ENCODE peak calls at places on chromosomes 3 and 15, in four cellular contexts. G, N, T and C are unnamed samples.

GRCh38 chr3:160401301-160402095 is 2.0 kb downstream of the SMC4 start:
- DNase-seq in G (peak), N (peak), T (peak), C (peak)

GRCh38 chr15:100862162-100862561 is 17.5 kb upstream of the ALDH1A3 start:
- DNase-seq in G (no peak), N (no peak), T (no peak), C (no peak)

GRCh38 chr3:17941134-17941533 is 198.7 kb upstream of the TBC1D5 start:
- DNase-seq in G (no peak), N (no peak), T (no peak), C (no peak)

GRCh38 chr3:196140224-196140623 is 58.3 kb upstream of the TFRC start:
- DNase-seq in G (no peak), N (no peak), T (no peak), C (peak)

GRCh38 chr3:53965291-53965690 is 73.6 kb upstream of the SELENOK start:
- DNase-seq in G (no peak), N (no peak), T (no peak), C (no peak)

GRCh38 chr15:77162872-77163633 is 92.1 kb upstream of the TSPAN3 start:
- DNase-seq in G (no peak), N (no peak), T (no peak), C (no peak)

GRCh38 chr15:38996111-38996541 is 431.5 kb upstream of the RASGRP1 start:
- DNase-seq in G (peak), N (peak), T (no peak), C (peak)

GRCh38 chr3:13416002-13416793 is 3.9 kb downstream of the NUP210 start:
- DNase-seq in G (no peak), N (no peak), T (peak), C (no peak)

GRCh38 chr3:124895756-124896155 is 8.6 kb upstream of the ITGB5 start:
- DNase-seq in G (no peak), N (no peak), T (no peak), C (no peak)

DNA sequence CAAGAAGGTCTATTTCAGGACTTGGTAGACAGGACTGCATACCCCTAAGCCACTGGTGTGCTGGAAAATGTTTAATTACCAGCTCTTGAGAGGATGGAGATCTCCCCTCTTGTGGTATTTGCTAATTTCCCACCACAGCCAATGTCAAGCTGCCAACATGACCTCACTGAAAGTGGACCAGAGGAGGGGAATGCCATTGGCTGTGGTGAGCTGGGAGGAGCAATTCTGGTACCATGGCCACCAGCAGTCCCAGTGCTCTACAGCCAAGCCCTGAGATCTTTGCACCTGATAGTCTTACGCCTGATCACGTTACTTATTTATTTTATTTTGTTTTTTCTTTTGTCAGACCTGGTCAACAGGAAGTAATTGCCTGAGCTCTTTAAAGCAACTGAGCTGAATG is 82.5 kb upstream of the BCL6 start:
- DNase-seq in G (no peak), N (no peak), T (no peak), C (no peak)
- H3K27ac ChIP-seq in G (no peak), N (no peak), T (no peak), C (no peak)

GRCh38 chr15:90838544-90838943 is 29.8 kb upstream of the FURIN start:
- DNase-seq in G (no peak), N (no peak), T (no peak), C (no peak)
- H3K4me2 ChIP-seq in G (no peak), N (no peak), T (no peak), C (no peak)

GRCh38 chr3:163785693-163786092 is 1292.6 kb downstream of the SI start:
- DNase-seq in G (no peak), N (no peak), T (peak), C (no peak)
- H2AFZ ChIP-seq in G (no peak), N (no peak), T (no peak), C (no peak)

GRCh38 chr15:68211656-68212320 is 6.7 kb upstream of the CALML4 start:
- DNase-seq in G (no peak), N (no peak), T (no peak), C (no peak)
- H3K27ac ChIP-seq in G (no peak), N (no peak), T (no peak), C (no peak)

GRCh38 chr3:34053631-34054030 is 255.2 kb downstream of the PDCD6IP start:
- DNase-seq in G (no peak), N (no peak), T (no peak), C (no peak)

GRCh38 chr3:34056181-34056910 is 257.9 kb downstream of the PDCD6IP start:
- DNase-seq in G (no peak), N (no peak), T (no peak), C (no peak)

DNA sequence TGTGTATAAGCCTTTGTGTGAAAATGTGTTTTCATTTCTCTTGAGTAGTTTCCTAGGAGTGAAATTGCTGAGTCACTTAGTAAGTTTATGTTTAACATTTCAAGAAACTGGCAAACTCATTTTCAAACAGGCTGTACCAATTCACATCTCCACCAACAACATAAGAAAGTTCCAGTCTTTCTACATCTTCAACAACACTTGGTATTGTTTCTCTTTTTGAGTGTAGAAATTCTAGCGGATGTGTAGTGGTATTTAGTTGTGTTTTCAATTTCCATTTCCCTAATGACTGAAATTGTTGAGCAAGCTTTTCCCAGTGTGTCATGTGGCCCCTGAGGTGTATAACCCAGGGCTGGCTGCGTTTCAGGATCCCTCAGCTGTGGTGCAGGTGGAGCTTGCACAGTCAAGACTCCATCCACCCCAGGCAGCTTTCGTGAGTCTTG is 258.5 kb downstream of the PDCD6IP start:
- DNase-seq in G (no peak), N (no peak), T (no peak), C (no peak)
- H3K4me2 ChIP-seq in G (no peak), N (no peak), T (no peak), C (no peak)